ENCODE peak calls at places on chromosomes 6 and 20, in five cellular contexts. P, Z, C, E and X are unnamed samples.
A peak's percentile ranks its signal among the peaks of the same experiment; 100 is the strongest.

GRCh38 chr6:43771210-43771857 is 1.3 kb downstream of the VEGFA start:
- DNase-seq in P (peak; percentile 69), Z (peak; percentile 82), C (no peak), E (peak; percentile 76), X (peak; percentile 43)

GRCh38 chr20:5864873-5865582 is 85.3 kb downstream of the TRMT6 start:
- DNase-seq in P (peak; percentile 81), Z (no peak), C (peak; percentile 25), E (no peak), X (no peak)

GRCh38 chr20:44477151-44477550 is 1.5 kb downstream of the TTPAL start:
- DNase-seq in P (no peak), Z (no peak), C (no peak), E (no peak), X (no peak)

GRCh38 chr6:166998256-166999144 is 697 bp upstream of the CEP43 start:
- DNase-seq in P (no peak), Z (peak; percentile 45), C (no peak), E (peak; percentile 44), X (peak; percentile 22)

GRCh38 chr20:46402236-46402886 is 4.1 kb downstream of the ELMO2 start:
- DNase-seq in P (peak; percentile 13), Z (no peak), C (no peak), E (no peak), X (no peak)

GRCh38 chr6:144476286-144476685 is 191.2 kb downstream of the UTRN start:
- DNase-seq in P (no peak), Z (no peak), C (no peak), E (no peak), X (no peak)

GRCh38 chr6:87574237-87574636 is 15.6 kb downstream of the RARS2 start:
- DNase-seq in P (no peak), Z (peak; percentile 5), C (no peak), E (peak; percentile 26), X (no peak)

GRCh38 chr6:134373282-134373922 is 55.5 kb upstream of the SGK1 start:
- DNase-seq in P (peak; percentile 81), Z (peak; percentile 78), C (no peak), E (peak; percentile 59), X (no peak)

GRCh38 chr6:157514659-157515496 is 133.9 kb downstream of the ZDHHC14 start:
- DNase-seq in P (peak; percentile 65), Z (peak; percentile 97), C (no peak), E (no peak), X (no peak)

GRCh38 chr6:127207591-127208120 is 59.0 kb upstream of the RNF146 start:
- DNase-seq in P (peak; percentile 30), Z (no peak), C (no peak), E (no peak), X (no peak)

GRCh38 chr20:49448917-49449316 is 33.6 kb downstream of the KCNB1 start:
- DNase-seq in P (no peak), Z (peak; percentile 44), C (no peak), E (no peak), X (no peak)

GRCh38 chr6:17928514-17929430 is 58.7 kb downstream of the KIF13A start:
- DNase-seq in P (peak; percentile 56), Z (no peak), C (no peak), E (no peak), X (no peak)

GRCh38 chr20:60203451-60203850 is 245.2 kb downstream of the CDH26 start:
- DNase-seq in P (no peak), Z (no peak), C (no peak), E (no peak), X (no peak)

GRCh38 chr20:60209048-60209447 is 250.8 kb downstream of the CDH26 start:
- DNase-seq in P (no peak), Z (no peak), C (no peak), E (no peak), X (no peak)

GRCh38 chr20:60202046-60202445 is 243.8 kb downstream of the CDH26 start:
- DNase-seq in P (no peak), Z (no peak), C (no peak), E (no peak), X (no peak)

GRCh38 chr20:60204601-60205000 is 246.4 kb downstream of the CDH26 start:
- DNase-seq in P (no peak), Z (no peak), C (no peak), E (no peak), X (no peak)

GRCh38 chr20:60206259-60206658 is 248.0 kb downstream of the CDH26 start:
- DNase-seq in P (peak; percentile 8), Z (peak; percentile 21), C (no peak), E (peak; percentile 36), X (peak; percentile 20)
- TF ChIP-seq CTCF in P (peak; percentile 10), Z (peak; percentile 43), C (peak; percentile 51), E (no peak), X (peak; percentile 57)

GRCh38 chr6:68640506-68640875 is 5.4 kb downstream of the ADGRB3 start:
- DNase-seq in P (no peak), Z (no peak), C (no peak), E (no peak), X (no peak)
- TF ChIP-seq CTCF in P (no peak), Z (no peak), C (no peak), E (no peak), X (no peak)

DNA sequence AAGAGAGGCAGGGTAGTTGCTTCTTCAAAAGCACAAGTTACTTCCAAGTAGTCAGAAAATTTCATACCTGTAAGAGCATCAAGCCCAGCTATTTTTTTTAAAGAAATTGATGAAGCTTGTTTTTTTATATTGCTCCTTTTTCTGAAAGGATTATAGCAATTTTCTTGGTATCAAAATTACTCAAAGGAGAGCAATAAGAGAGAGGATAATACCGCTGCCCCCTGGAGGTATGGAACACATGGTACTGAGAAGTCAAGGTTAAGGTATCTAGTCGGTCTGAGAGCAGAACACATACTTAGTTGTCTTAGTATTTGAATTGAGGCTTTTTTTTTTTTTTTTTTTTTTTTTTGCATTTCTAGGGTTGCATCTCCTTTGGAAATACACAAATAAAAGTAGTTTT is 59.4 kb downstream of the ADGRF5 start:
- DNase-seq in P (no peak), Z (no peak), C (no peak), E (no peak), X (no peak)
- TF ChIP-seq CTCF in P (no peak), Z (no peak), C (no peak), E (no peak), X (no peak)

DNA sequence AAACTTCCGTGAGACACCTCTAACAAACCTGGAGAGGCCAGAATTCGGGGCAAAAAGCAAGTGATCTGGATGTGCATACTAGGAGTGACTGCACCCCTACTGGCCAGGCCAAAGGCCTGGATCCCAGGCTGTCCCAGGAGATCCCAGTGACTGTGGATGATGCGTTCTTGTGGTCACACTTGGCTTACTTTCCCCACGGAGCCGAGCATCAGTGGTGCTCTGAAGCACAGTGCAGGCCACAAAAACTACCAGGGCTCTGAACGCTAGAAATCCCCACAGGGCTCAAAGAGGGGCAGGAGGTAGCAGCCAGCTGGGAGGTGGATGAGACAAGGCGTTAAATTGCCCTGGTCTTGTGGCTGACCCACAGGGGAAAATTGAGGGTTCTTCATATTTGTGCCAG is 7.1 kb downstream of the TRIM26 start:
- DNase-seq in P (peak; percentile 15), Z (no peak), C (no peak), E (no peak), X (no peak)
- TF ChIP-seq CTCF in P (no peak), Z (no peak), C (no peak), E (no peak), X (no peak)

DNA sequence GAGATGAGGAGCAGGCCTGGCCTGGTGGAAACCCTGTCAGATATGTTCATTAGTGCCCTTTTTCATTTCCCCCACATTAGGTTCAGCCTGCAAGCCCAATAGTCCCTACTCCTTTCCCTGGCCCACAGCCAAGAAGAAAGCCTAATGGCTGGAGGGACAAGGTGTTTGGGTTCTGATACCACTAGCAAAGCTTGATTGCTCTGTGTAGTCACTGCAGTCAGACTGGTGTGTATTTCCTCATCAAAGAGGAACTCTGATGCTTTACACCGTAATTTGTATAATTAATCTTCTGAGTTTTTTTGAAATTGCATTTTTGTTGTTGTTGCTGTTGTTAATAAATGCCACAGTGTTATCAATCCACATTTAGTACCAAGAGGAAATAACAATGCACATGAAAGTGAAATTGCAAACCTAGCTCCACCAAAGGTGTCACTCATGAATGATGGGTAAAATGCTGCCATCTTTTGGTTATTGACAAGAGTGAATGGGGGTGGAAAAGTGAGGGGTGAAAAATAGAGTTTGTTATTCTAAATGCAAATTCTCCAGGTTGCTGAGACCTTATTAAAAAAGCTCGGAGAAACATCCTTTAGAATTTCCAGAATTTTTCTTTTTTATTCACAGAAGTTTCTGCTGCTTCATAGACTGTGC is 320.2 kb upstream of the POU3F2 start:
- DNase-seq in P (no peak), Z (no peak), C (no peak), E (no peak), X (no peak)
- TF ChIP-seq CTCF in P (no peak), Z (no peak), C (no peak), E (no peak), X (no peak)

DNA sequence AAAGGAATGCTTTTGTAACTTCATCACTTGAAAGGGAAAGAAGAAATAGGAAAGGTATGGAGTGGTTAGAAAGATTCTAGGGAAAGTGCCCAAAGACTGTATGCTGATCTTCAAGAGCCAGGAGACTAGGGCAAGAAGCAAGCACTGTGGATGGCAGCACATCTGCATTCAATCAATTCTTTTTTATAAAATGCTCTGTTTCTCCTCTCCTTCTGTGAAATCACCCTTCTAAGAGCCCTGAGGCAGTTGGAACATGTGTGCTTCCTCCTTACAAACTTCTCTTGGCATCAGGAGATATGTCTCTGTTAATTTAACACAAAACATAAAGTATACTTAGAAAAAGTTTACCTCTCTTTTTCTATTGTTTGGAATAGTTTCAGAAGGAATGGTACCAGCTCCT is 1162.2 kb upstream of the GJE1 start:
- DNase-seq in P (no peak), Z (no peak), C (peak; percentile 63), E (no peak), X (no peak)
- TF ChIP-seq CTCF in P (no peak), Z (no peak), C (no peak), E (no peak), X (no peak)

GRCh38 chr6:45353654-45354053 is 24.1 kb downstream of the SUPT3H start:
- DNase-seq in P (no peak), Z (no peak), C (no peak), E (no peak), X (no peak)
- TF ChIP-seq CTCF in P (no peak), Z (no peak), C (no peak), E (no peak), X (no peak)